ENCODE peak calls at places on chromosomes 4 and X, in four cellular contexts. Q, O, F and R are unnamed samples.

GRCh38 chrX:46444011-46444410 is 101.2 kb downstream of the ZNF674 start:
- DNase-seq in Q (no peak), O (no peak), F (no peak), R (peak; percentile 89)

GRCh38 chr4:17265139-17265538 is 246.8 kb downstream of the QDPR start:
- DNase-seq in Q (no peak), O (no peak), F (no peak), R (no peak)

GRCh38 chrX:130184857-130185256 is 13.1 kb downstream of the RAB33A start:
- DNase-seq in Q (no peak), O (no peak), F (no peak), R (no peak)

GRCh38 chr4:7822858-7823257 is 116.8 kb downstream of the AFAP1 start:
- DNase-seq in Q (no peak), O (no peak), F (no peak), R (no peak)

GRCh38 chr4:113810906-113811305 is 49.4 kb upstream of the CAMK2D start:
- DNase-seq in Q (no peak), O (no peak), F (no peak), R (peak; percentile 78)

GRCh38 chrX:65667503-65668355 is at the start of gene MSN:
- DNase-seq in Q (peak; percentile 84), O (no peak), F (peak; percentile 64), R (peak; percentile 35)

GRCh38 chr4:159117968-159118367 is 15.1 kb downstream of the RAPGEF2 start:
- DNase-seq in Q (no peak), O (no peak), F (no peak), R (no peak)

GRCh38 chr4:94595013-94595412 is 143.3 kb downstream of the PDLIM5 start:
- DNase-seq in Q (no peak), O (no peak), F (no peak), R (no peak)

GRCh38 chr4:19130836-19131235 is 1109.3 kb upstream of the LCORL start:
- DNase-seq in Q (no peak), O (no peak), F (no peak), R (peak; percentile 80)

GRCh38 chr4:152696764-152697250 is 17.0 kb upstream of the TMEM154 start:
- DNase-seq in Q (no peak), O (peak; percentile 98), F (no peak), R (peak; percentile 65)

GRCh38 chr4:13454786-13455185 is 29.4 kb downstream of the RAB28 start:
- DNase-seq in Q (no peak), O (no peak), F (no peak), R (no peak)

GRCh38 chrX:142054094-142054493 is 150.4 kb downstream of the MAGEC1 start:
- DNase-seq in Q (no peak), O (no peak), F (no peak), R (no peak)

GRCh38 chrX:11267311-11267910 is 25.8 kb upstream of the AMELX start:
- DNase-seq in Q (no peak), O (no peak), F (no peak), R (no peak)

GRCh38 chr4:99859618-99860017 is 34.6 kb downstream of the LAMTOR3 start:
- DNase-seq in Q (no peak), O (peak; percentile 32), F (no peak), R (no peak)

GRCh38 chr4:174217273-174218126 is 66.0 kb downstream of the FBXO8 start:
- DNase-seq in Q (no peak), O (no peak), F (peak; percentile 55), R (peak; percentile 37)

GRCh38 chr4:38130884-38131283 is 170.7 kb downstream of the PTTG2 start:
- DNase-seq in Q (no peak), O (no peak), F (no peak), R (no peak)

GRCh38 chr4:38132140-38132673 is 172.0 kb downstream of the PTTG2 start:
- DNase-seq in Q (no peak), O (peak; percentile 100), F (no peak), R (peak; percentile 99)

GRCh38 chr4:38132843-38133662 is 172.9 kb downstream of the PTTG2 start:
- DNase-seq in Q (no peak), O (peak; percentile 17), F (no peak), R (no peak)

GRCh38 chr4:38129452-38129830 is 169.2 kb downstream of the PTTG2 start:
- DNase-seq in Q (no peak), O (no peak), F (no peak), R (no peak)

DNA sequence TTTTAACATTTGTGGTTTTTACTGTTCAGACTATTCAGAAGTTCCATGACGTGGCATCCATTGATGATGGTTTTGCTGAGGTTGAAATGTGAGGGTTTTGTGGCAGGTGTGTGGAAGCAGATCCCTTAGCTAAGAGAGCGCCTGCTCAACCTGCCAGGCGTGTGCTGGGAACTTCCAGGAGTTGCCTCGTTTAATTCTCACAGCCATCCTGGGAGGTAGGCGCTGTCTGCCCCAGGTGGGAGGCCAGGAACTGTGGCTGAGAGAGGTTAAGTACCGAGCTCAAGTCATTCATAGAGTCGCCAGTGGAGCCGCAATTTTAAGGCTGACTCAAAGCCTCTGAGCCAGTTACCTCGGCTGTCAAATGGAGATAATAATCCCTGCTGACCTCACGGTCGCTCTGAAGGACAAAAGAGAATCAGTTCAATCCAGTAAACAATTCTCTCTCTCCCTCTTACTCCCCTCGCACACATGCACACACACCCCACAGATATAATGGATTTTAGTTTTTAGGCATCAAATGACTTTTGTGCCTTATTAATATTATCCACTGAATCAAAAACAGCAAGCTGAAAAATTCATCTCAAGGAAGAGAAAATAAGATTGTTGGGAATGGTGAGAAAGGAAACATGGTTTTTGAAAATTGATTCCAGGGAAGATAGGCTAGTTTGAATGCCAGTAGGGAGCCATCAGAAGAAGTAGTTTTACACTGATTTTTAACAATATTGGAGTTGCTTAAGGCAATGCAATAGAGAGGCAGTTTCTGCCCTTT is 171.4 kb downstream of the PTTG2 start:
- DNase-seq in Q (no peak), O (peak; percentile 84), F (no peak), R (no peak)
- TF ChIP-seq RAD21 in Q (no peak), O (no peak), F (no peak), R (no peak)

GRCh38 chrX:20112022-20112421 is 4.7 kb downstream of the MAP7D2 start:
- DNase-seq in Q (no peak), O (no peak), F (no peak), R (no peak)
- TF ChIP-seq CHD1 in Q (no peak), O (no peak), F (no peak), R (no peak)

GRCh38 chrX:25014366-25014838 is 1.4 kb downstream of the ARX start:
- DNase-seq in Q (no peak), O (no peak), F (no peak), R (no peak)

GRCh38 chrX:25013593-25014365 is 2.0 kb downstream of the ARX start:
- DNase-seq in Q (peak; percentile 37), O (no peak), F (no peak), R (no peak)

GRCh38 chrX:25016361-25016671 is 551 bp upstream of the ARX start:
- DNase-seq in Q (no peak), O (no peak), F (no peak), R (no peak)

GRCh38 chrX:25016938-25017598 is 1.3 kb upstream of the ARX start:
- DNase-seq in Q (no peak), O (no peak), F (no peak), R (no peak)

GRCh38 chrX:25015486-25016360 is at the start of gene ARX:
- DNase-seq in Q (peak; percentile 91), O (no peak), F (peak; percentile 77), R (peak; percentile 42)
- TF ChIP-seq RAD21 in Q (no peak), O (no peak), F (no peak), R (no peak)

DNA sequence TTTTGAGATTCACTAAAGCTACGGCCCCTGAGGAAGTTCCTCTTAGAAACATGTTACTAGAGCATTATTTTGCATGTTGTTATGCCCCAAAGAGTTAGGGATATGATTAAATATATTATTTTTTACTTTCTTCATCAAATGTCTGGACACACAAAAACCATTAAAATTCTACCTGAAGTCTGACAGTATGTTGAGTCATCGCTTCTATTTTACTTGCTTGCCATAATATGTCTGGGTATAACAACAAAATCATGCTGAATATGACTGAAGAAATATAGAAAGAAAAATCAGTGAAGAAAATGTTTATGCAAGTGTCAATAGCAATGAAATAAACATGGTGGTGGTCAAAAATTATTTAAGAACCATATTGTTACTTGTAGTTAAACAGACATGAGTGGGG is 1818.5 kb upstream of the ADGRL3 start:
- DNase-seq in Q (no peak), O (no peak), F (no peak), R (no peak)
- TF ChIP-seq CHD1 in Q (no peak), O (no peak), F (no peak), R (no peak)

DNA sequence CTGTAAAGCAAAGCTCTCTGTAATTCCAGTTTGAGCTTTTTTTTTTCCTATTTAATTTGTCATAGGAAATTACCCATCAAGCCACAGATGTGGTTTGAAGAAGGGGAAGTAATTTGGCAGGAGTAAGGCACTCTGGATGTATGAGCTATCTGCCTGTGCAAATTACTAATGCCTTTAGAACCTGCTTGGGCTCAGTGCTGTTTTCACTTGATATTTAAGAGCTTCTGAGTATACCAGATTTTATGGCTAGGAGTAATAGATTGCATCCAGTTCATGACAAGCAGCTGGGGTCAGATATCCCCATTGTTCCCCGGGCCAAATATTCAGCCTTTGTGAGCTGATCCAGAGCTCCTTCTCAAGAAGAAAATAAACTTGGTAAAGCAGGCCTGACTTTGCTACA is 89.1 kb downstream of the DCAF8L2 start:
- DNase-seq in Q (no peak), O (no peak), F (no peak), R (peak; percentile 19)
- TF ChIP-seq RAD21 in Q (no peak), O (no peak), F (no peak), R (no peak)

DNA sequence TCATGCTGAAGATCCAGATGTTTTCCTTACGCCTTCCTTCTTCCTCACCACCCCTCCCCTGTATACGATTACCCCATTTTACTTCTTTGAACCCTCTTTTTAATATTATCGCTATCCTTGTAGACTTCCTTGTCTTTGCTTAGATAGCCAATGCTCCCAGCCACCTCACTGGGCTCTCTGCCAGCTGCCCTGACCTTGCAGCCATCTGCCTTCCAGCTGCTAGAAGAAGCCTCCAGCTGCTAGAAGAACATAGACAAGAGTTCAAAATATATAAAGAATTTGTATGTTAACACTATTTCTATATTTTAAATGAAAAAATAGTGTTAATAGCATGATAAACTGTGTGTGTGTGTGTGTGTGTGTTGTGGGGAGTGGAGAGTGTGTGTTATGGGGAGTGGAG is 374.7 kb downstream of the ANKRD50 start:
- DNase-seq in Q (no peak), O (no peak), F (no peak), R (peak; percentile 54)
- TF ChIP-seq CHD1 in Q (no peak), O (no peak), F (no peak), R (no peak)

DNA sequence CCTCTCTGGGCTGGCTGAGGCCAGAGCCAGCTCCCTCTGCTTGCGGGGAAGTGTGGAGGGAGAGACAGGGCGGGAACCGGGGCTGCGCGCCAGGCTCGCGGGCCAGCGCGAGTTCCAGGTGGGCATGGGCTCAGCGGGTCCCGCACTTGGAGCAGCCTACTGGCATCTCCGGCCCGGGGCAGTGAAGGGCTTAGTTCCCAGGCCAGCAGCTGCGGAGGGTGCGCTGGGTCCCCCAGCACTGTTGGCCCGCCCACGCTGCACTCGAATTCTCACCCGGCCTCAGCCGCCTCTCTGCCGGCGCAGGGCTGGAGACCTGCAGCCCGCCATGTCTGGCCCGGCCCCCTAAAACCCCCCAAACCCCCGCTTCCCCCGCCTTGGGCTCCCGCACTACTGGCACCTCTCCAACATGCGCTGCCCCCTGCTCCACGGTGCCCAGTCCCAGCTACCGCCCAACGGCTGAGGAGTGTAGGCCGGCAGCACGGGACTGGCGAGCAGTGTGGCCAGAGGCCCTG is 33.8 kb upstream of the FAT4 start:
- DNase-seq in Q (no peak), O (no peak), F (no peak), R (no peak)
- TF ChIP-seq RAD21 in Q (no peak), O (no peak), F (no peak), R (no peak)

DNA sequence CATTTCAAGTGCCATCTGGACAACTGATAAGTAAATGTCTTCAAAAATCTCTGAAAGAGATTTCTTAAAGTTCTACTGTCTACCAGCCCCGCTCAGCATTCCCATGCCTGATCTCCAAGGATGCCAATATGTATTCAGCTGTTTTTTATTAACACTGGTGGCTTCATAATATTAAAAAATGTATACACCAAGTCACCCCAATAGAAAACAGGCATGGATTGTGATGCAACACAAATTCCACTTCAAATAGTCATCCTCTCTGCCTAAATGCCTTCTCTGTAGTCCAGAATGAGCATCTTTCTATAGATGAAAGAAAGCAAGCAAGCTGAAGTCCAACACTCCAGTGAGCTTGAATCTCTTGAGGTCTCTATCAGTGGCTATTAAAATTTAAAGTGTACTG is 152.2 kb upstream of the PPARGC1A start:
- DNase-seq in Q (no peak), O (no peak), F (no peak), R (peak; percentile 97)
- TF ChIP-seq CHD1 in Q (no peak), O (no peak), F (no peak), R (no peak)